ENCODE peak calls at places on chromosome 21, in seven cellular contexts. K is ovary, Q is A549, T is upper lobe of left lung, A is transverse colon, Z is K562, C is stomach. B is an unnamed sample.
A peak's percentile ranks its signal among the peaks of the same experiment; 100 is the strongest.

GRCh38 chr21:33238565-33239255 is 9.0 kb downstream of the IFNAR2 start:
- DNase-seq in C (no peak), T (no peak), K (no peak), Z (no peak), A (peak; percentile 31), Q (no peak), B (no peak)

GRCh38 chr21:43712268-43712942 is 6.5 kb upstream of the PDXK start:
- DNase-seq in Z (peak; percentile 62), K (no peak), C (peak; percentile 84), A (peak; percentile 89), T (peak; percentile 87), Q (peak; percentile 98), B (no peak)

GRCh38 chr21:31923756-31924155 is 50.9 kb downstream of the HUNK start:
- DNase-seq in Q (no peak), A (no peak), Z (no peak), C (no peak), K (no peak), T (no peak), B (no peak)

GRCh38 chr21:33943293-33943692 is 27.7 kb upstream of the ATP5PO start:
- DNase-seq in A (no peak), T (no peak), K (no peak), C (no peak), Q (no peak), Z (no peak), B (no peak)

GRCh38 chr21:27519357-27519756 is 552.5 kb upstream of the ADAMTS5 start:
- DNase-seq in C (no peak), A (no peak), T (no peak), Z (no peak), Q (no peak), K (no peak), B (no peak)

GRCh38 chr21:16211339-16212303 is 481.8 kb downstream of the USP25 start:
- DNase-seq in Q (no peak), Z (no peak), C (no peak), K (no peak), A (no peak), T (no peak), B (no peak)

GRCh38 chr21:35367558-35367957 is 318.5 kb upstream of the RUNX1 start:
- DNase-seq in Q (no peak), T (no peak), Z (no peak), A (no peak), K (no peak), C (no peak), B (no peak)

GRCh38 chr21:29914326-29914725 is 25.5 kb downstream of the GRIK1 start:
- DNase-seq in C (no peak), T (no peak), Z (no peak), Q (no peak), A (no peak), K (no peak), B (no peak)

GRCh38 chr21:16377120-16377658 is 647.4 kb downstream of the USP25 start:
- DNase-seq in Z (no peak), C (no peak), A (no peak), K (no peak), Q (no peak), T (no peak), B (no peak)

GRCh38 chr21:34263629-34264028 is 100.2 kb upstream of the KCNE2 start:
- DNase-seq in T (no peak), K (no peak), A (no peak), C (no peak), Z (no peak), Q (no peak), B (no peak)

GRCh38 chr21:45294509-45295291 is 7.0 kb upstream of the POFUT2 start:
- DNase-seq in C (peak; percentile 54), K (peak; percentile 97), T (peak; percentile 79), Z (peak; percentile 31), Q (no peak), A (peak; percentile 78), B (peak; percentile 87)
- TF ChIP-seq EP300 in C (peak; percentile 97), K (peak; percentile 94), T (peak; percentile 98), Z (no peak), Q (no peak), A (peak; percentile 99), B (peak; percentile 20)

DNA sequence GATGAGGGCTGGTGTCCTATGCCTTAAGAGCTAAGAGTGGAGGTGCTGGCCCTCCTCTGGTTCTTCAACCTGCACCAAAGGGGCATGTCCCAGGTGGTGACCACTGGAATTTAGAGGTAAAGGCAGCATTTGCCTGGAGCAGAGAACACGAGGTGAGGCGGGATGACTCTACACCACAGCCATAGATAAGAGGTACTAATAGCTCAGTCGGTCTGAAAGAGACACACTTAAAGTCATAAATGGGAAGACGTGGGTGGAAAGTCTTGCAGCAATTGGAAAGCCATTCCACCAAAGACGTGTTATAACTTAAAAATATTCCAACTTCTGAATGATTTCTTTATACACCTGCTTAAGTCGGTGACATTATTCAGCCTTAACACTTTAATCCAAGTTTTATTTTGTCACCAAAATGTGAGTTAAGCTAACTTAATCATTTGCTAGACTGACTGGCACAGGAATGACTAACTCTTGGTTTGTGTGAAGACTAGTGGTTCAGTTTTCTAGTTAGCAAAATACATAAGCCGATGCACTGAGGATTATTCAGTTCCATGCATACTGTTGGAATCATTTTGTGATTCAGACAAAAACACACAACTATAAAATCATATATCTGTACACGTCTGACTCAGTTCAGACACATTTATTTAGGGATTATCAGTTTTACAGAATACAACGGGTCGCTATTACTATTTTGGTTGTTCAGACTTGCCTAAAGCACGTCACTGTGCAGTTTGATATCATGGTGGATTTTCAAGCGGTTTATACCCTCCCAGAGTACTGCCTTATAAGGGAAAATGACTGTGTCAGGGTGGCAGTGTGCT is 4.6 kb upstream of the ETS2 start:
- DNase-seq in K (no peak), A (no peak), T (no peak), Z (peak; percentile 49), C (no peak), Q (peak; percentile 76), B (no peak)
- H3K4me3 ChIP-seq in K (no peak overlapping the region), A (no peak overlapping the region), T (no peak overlapping the region), Z (no peak overlapping the region), C (no peak overlapping the region), Q (no peak overlapping the region), B (no peak overlapping the region)

GRCh38 chr21:39527067-39527595 is 75.4 kb downstream of the SH3BGR start:
- DNase-seq in Q (no peak), C (no peak), Z (no peak), K (no peak), A (no peak), T (no peak), B (no peak)

GRCh38 chr21:39525129-39525528 is 73.4 kb downstream of the SH3BGR start:
- DNase-seq in Z (no peak), K (no peak), C (no peak), Q (no peak), T (peak; percentile 84), A (no peak), B (no peak)

GRCh38 chr21:39529026-39529425 is 77.3 kb downstream of the SH3BGR start:
- DNase-seq in T (no peak), A (no peak), K (no peak), C (no peak), Q (no peak), Z (peak; percentile 7), B (no peak)

GRCh38 chr21:39525601-39526000 is 73.8 kb downstream of the SH3BGR start:
- DNase-seq in T (no peak), Q (no peak), Z (peak; percentile 11), C (no peak), K (no peak), A (no peak), B (no peak)

DNA sequence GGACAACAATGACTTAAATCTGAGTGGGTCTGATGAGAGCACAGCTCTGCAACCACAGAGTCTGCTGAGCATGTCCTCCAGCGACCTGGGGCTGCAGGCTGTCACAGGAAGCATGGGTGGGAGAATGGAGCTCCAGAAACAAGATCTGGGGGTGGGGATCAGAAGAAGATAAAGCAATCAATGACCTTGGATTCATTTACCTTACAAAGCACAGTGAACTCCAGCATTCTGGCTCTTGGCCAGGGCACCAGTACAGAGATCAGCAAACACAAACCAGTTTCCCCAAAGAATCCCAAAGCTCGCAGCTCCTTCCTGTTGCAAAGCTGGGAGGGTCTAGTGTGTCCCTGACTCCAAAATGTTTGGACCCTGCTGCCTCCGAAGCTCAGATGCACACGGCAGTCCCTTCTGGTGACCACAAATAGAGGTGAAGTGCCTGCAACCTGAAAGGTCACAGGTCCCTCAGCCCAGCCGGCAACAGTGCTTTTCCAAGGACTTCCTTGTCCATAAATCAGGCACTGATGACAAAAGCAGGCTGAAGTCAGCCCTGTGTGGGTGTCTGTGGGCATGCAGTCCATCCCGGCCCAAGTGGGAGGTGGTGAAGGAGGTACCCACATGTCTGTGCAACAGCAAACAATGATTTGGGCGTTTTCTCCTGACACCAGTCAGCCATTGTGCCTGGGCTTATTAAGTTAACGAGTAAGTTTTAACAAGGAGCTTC is 76.1 kb downstream of the SH3BGR start:
- DNase-seq in A (peak; percentile 68), Z (no peak), T (peak; percentile 27), K (no peak), C (peak; percentile 74), Q (no peak), B (no peak)
- H3K4me1 ChIP-seq in A (peaks cover 6% of the 10 kb centered on the region), Z (no peaks in the 10 kb centered on the region), T (no peaks in the 10 kb centered on the region), K (peaks cover 2% of the 10 kb centered on the region), C (peaks cover 14% of the 10 kb centered on the region), Q (peaks cover 9% of the 10 kb centered on the region), B (peaks cover 10% of the 10 kb centered on the region)

DNA sequence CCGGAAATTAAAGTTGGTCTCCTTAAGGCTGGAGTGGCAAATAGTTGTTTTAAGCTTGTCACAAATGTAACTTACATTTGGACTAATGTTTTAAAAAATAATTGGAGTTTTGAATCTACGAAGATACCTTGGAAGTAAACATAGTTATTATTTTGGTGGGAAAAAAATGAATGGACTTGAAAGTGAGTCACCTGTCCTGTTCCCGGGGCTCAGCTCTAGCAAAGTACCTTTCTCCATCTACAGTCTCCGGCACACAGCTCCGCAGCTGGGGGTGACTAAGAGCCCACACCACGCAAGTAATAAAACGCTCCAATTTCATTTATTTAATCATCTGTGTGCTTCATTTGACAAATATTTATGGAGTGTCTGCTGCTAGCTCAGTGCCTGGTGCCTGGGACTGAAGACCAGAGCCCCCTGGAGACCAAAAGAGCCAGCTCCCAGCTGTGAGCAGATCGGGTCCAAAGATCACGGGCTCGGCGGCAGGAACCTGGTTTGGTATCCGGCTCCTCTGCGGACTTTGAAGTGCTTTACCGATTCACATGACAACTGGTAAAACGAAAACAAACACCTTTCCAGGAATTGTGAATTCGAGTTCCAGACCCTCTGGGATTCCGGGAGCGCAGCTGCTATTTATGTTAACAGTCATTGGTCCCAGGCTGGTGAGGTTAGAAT is 1.7 kb upstream of the RIPK4 start:
- DNase-seq in C (peak; percentile 78), K (no peak), Q (peak; percentile 80), A (peak; percentile 84), Z (peak; percentile 14), T (peak; percentile 35), B (no peak)
- TF ChIP-seq EP300 in C (no peak), K (no peak), Q (peak; percentile 21), A (no peak), Z (no peak), T (no peak), B (no peak)

GRCh38 chr21:20998886-20999285 is 677 bp downstream of the NCAM2 start:
- DNase-seq in K (no peak), C (no peak), T (no peak), Q (no peak), A (no peak), Z (no peak), B (no peak)
- H3K4me3 ChIP-seq in K (peak overlapping the region; percentile 51), C (peak overlapping the region; percentile 49), T (peak overlapping the region; percentile 56), Q (no peak overlapping the region), A (peak overlapping the region; percentile 37), Z (peak overlapping the region; percentile 49), B (peak overlapping the region; percentile 61)

DNA sequence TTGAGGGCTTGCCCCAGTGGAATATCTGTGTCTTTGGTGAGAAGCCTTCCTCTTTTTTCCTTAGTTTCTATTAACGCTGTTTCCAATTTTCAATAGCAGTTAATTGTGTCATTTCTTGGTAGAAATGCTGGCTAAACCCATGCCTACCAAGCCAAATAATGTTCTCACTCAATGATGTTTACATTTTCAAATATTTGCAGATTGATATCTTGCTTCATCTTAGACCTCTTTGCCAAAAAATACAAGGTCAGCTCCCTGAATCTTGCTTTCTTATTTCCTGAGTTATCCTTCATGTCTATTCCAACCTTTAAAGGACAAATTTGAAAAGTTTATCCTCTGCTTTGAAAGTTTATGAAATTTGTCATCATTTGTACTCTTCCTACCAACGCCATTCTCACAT is 5.1 kb downstream of the KCNJ15 start:
- DNase-seq in C (no peak), T (no peak), A (no peak), Q (peak; percentile 13), K (no peak), Z (no peak), B (no peak)
- H3K4me1 ChIP-seq in C (no peaks in the 10 kb centered on the region), T (peaks cover 15% of the 10 kb centered on the region), A (no peaks in the 10 kb centered on the region), Q (peaks cover 49% of the 10 kb centered on the region), K (no peaks in the 10 kb centered on the region), Z (no peaks in the 10 kb centered on the region), B (peaks cover 4% of the 10 kb centered on the region)